ENCODE peak calls at places on chromosomes 16 and 17, in ten cellular contexts. K is NCI-H2081; S is tibial nerve; Q is activated effector memory CD4-positive, alpha-beta T cell treated with Interleukin-2 at 50 U/mL for 16 hours; A is Right ventricle myocardium inferior; D is cardiac fibroblast; C is ELF-1; G is Right ventricle myocardium superior; U is NCI-H345; W is activated T-cell treated with anti-CD3 and anti-CD28 coated beads for 24 hours. M is an unnamed sample.

GRCh38 chr17:61486135-61487120 is 34.2 kb downstream of the TBX4 start:
- DNase-seq in K (no peak), S (no peak), Q (no peak), A (no peak), D (no peak), C (peak), G (no peak), U (no peak), W (no peak), M (peak)

GRCh38 chr16:86880316-86881117 is 302.2 kb downstream of the FOXL1 start:
- DNase-seq in K (no peak), S (no peak), Q (no peak), A (no peak), D (peak), C (no peak), G (no peak), U (no peak), W (no peak), M (no peak)

GRCh38 chr16:87918314-87918713 is 18.0 kb downstream of the CA5A start:
- DNase-seq in K (no peak), S (peak), Q (no peak), A (no peak), D (no peak), C (no peak), G (no peak), U (no peak), W (no peak), M (peak)

GRCh38 chr16:64629622-64630021 is 492.2 kb downstream of the CDH11 start:
- DNase-seq in K (no peak), S (no peak), Q (no peak), A (no peak), D (peak), C (no peak), G (no peak), U (no peak), W (no peak), M (no peak)

GRCh38 chr17:78608804-78609186 is 31.6 kb upstream of the DNAH17 start:
- DNase-seq in K (no peak), S (no peak), Q (no peak), A (no peak), D (no peak), C (no peak), G (no peak), U (no peak), W (no peak), M (peak)

GRCh38 chr16:73015612-73016487 is 32.1 kb downstream of the ZFHX3 start:
- DNase-seq in K (no peak), S (no peak), Q (no peak), A (no peak), D (no peak), C (no peak), G (no peak), U (no peak), W (no peak), M (no peak)

GRCh38 chr16:46926470-46927225 is 42.5 kb downstream of the GPT2 start:
- DNase-seq in K (no peak), S (no peak), Q (no peak), A (no peak), D (no peak), C (no peak), G (no peak), U (no peak), W (no peak), M (no peak)

GRCh38 chr17:77119668-77120301 is 21.0 kb upstream of the SEC14L1 start:
- DNase-seq in K (no peak), S (no peak), Q (no peak), A (no peak), D (no peak), C (peak), G (no peak), U (no peak), W (no peak), M (no peak)

GRCh38 chr17:77769215-77769614 is 189.3 kb upstream of the TNRC6C start:
- DNase-seq in K (peak), S (no peak), Q (no peak), A (no peak), D (no peak), C (no peak), G (no peak), U (peak), W (no peak), M (no peak)

GRCh38 chr17:45895304-45895968 is 1.1 kb downstream of the MAPT start:
- DNase-seq in K (peak), S (no peak), Q (no peak), A (no peak), D (peak), C (peak), G (no peak), U (peak), W (no peak), M (peak)

GRCh38 chr16:62450291-62450690 is 414.1 kb upstream of the CDH8 start:
- DNase-seq in K (no peak), S (no peak), Q (no peak), A (no peak), D (no peak), C (no peak), G (no peak), U (no peak), W (no peak), M (no peak)

GRCh38 chr16:84499638-84500037 is 4.8 kb downstream of the MEAK7 start:
- DNase-seq in K (no peak), S (no peak), Q (no peak), A (no peak), D (no peak), C (no peak), G (no peak), U (no peak), W (no peak), M (no peak)

GRCh38 chr16:29809850-29810698 is 1.9 kb upstream of the PRRT2 start:
- DNase-seq in K (no peak), S (no peak), Q (no peak), A (no peak), D (peak), C (peak), G (no peak), U (peak), W (no peak), M (peak)

GRCh38 chr16:31487720-31488629 is 5.1 kb downstream of the SLC5A2 start:
- DNase-seq in K (peak), S (no peak), Q (peak), A (peak), D (no peak), C (peak), G (peak), U (peak), W (peak), M (peak)

GRCh38 chr16:82763371-82763770 is 136.6 kb downstream of the CDH13 start:
- DNase-seq in K (no peak), S (no peak), Q (no peak), A (no peak), D (no peak), C (no peak), G (no peak), U (no peak), W (no peak), M (no peak)

GRCh38 chr17:76772842-76773521 is 35.1 kb downstream of the MFSD11 start:
- DNase-seq in K (no peak), S (no peak), Q (peak), A (no peak), D (peak), C (peak), G (no peak), U (no peak), W (peak), M (peak)

GRCh38 chr16:60741810-60742209 is 1294.4 kb downstream of the CDH8 start:
- DNase-seq in K (no peak), S (no peak), Q (no peak), A (no peak), D (no peak), C (no peak), G (no peak), U (no peak), W (no peak), M (no peak)

GRCh38 chr17:15238064-15238463 is 27.1 kb downstream of the PMP22 start:
- DNase-seq in K (no peak), S (no peak), Q (no peak), A (no peak), D (no peak), C (no peak), G (no peak), U (no peak), W (no peak), M (no peak)

GRCh38 chr17:31877911-31878702 is 19.1 kb upstream of the COPRS start:
- DNase-seq in K (no peak), S (no peak), Q (no peak), A (no peak), D (peak), C (no peak), G (no peak), U (no peak), W (peak), M (peak)

GRCh38 chr17:18226284-18226945 is 980 bp downstream of the LLGL1 start:
- DNase-seq in K (no peak), S (no peak), Q (no peak), A (peak), D (no peak), C (no peak), G (no peak), U (no peak), W (no peak), M (no peak)

GRCh38 chr16:72493681-72494415 is 321.9 kb upstream of the PMFBP1 start:
- DNase-seq in K (no peak), S (no peak), Q (no peak), A (no peak), D (peak), C (no peak), G (no peak), U (no peak), W (no peak), M (no peak)

GRCh38 chr17:14044702-14045101 is 24.6 kb upstream of the COX10 start:
- DNase-seq in K (no peak), S (no peak), Q (no peak), A (no peak), D (no peak), C (no peak), G (no peak), U (no peak), W (no peak), M (no peak)

GRCh38 chr16:87347932-87348615 is 30.9 kb upstream of the C16orf95 start:
- DNase-seq in K (no peak), S (no peak), Q (no peak), A (peak), D (no peak), C (no peak), G (no peak), U (no peak), W (no peak), M (no peak)